ENCODE peak calls at places on chromosomes 7 and 10, in nine cellular contexts. G is upper lobe of left lung, R is fibroblast of the aortic adventitia, V is brain microvascular endothelial cell, C is left lung, S is A549, O is esophagus squamous epithelium, H is IMR-90, P is GM23338. B is an unnamed sample.
A peak's percentile ranks its signal among the peaks of the same experiment; 100 is the strongest.

GRCh38 chr10:75776738-75777504 is 345.5 kb downstream of the LRMDA start:
- DNase-seq in G (no peak), S (no peak), C (no peak), R (no peak), P (no peak), O (no peak), H (no peak), V (no peak), B (no peak)

GRCh38 chr7:25069900-25070443 is 55.1 kb downstream of the CYCS start:
- DNase-seq in S (peak; percentile 82), H (peak; percentile 88), C (no peak), G (peak; percentile 42), O (no peak), V (peak; percentile 67), P (peak; percentile 92), R (peak; percentile 94), B (no peak)

GRCh38 chr10:96043895-96044580 is 655 bp downstream of the CCNJ start:
- DNase-seq in C (peak; percentile 91), R (peak; percentile 31), G (peak; percentile 56), P (peak; percentile 59), V (peak; percentile 14), S (peak; percentile 40), H (peak; percentile 45), O (no peak), B (no peak)

GRCh38 chr10:132872658-132873057 is 69.7 kb downstream of the CFAP46 start:
- DNase-seq in R (no peak), V (no peak), G (peak; percentile 11), O (no peak), S (no peak), C (no peak), H (no peak), P (no peak), B (no peak)

GRCh38 chr7:145902123-145902522 is 214.5 kb upstream of the CNTNAP2 start:
- DNase-seq in S (no peak), O (no peak), G (no peak), H (no peak), C (no peak), P (peak; percentile 17), R (no peak), V (no peak), B (no peak)

GRCh38 chr10:104424719-104425118 is 71.1 kb downstream of the CFAP58 start:
- DNase-seq in V (no peak), C (no peak), H (peak; percentile 1), S (no peak), R (no peak), P (no peak), O (no peak), G (no peak), B (no peak)

GRCh38 chr7:104230606-104231005 is 22.8 kb upstream of the ORC5 start:
- DNase-seq in S (no peak), G (no peak), O (no peak), C (no peak), H (peak; percentile 59), R (no peak), V (no peak), P (no peak), B (no peak)

GRCh38 chr10:44966129-44966815 is 6.7 kb downstream of the RASSF4 start:
- DNase-seq in R (no peak), G (peak; percentile 21), C (no peak), P (no peak), H (no peak), O (no peak), V (no peak), S (no peak), B (no peak)

GRCh38 chr10:2963889-2964631 is 103.3 kb upstream of the PFKP start:
- DNase-seq in G (no peak), P (peak; percentile 90), V (no peak), S (no peak), C (no peak), O (no peak), H (no peak), R (no peak), B (no peak)

GRCh38 chr7:2220030-2220429 is 12.7 kb downstream of the MAD1L1 start:
- DNase-seq in S (no peak), O (no peak), P (no peak), G (no peak), H (no peak), R (no peak), V (no peak), C (peak; percentile 67), B (no peak)

GRCh38 chr7:130272456-130273080 is 5.9 kb downstream of the CPA2 start:
- DNase-seq in V (no peak), S (no peak), P (peak; percentile 46), C (no peak), H (no peak), R (no peak), O (no peak), G (no peak), B (no peak)

GRCh38 chr10:117137911-117138642 is at the start of gene VAX1:
- DNase-seq in R (no peak), G (no peak), V (no peak), S (peak; percentile 54), O (no peak), C (no peak), P (peak; percentile 61), H (no peak), B (no peak)

GRCh38 chr7:134351424-134351823 is 34.7 kb upstream of the SLC35B4 start:
- DNase-seq in O (no peak), H (no peak), C (no peak), S (no peak), R (no peak), G (no peak), V (no peak), P (no peak), B (no peak)

GRCh38 chr7:90624128-90624980 is 28.2 kb downstream of the CDK14 start:
- DNase-seq in P (no peak), C (no peak), H (peak; percentile 36), O (no peak), S (no peak), G (no peak), V (no peak), R (peak; percentile 57), B (no peak)

GRCh38 chr10:114718386-114718785 is 60.3 kb upstream of the ABLIM1 start:
- DNase-seq in V (no peak), H (no peak), G (no peak), C (no peak), P (no peak), R (no peak), O (no peak), S (no peak), B (no peak)

GRCh38 chr7:39911167-39911566 is 38.9 kb upstream of the CDK13 start:
- DNase-seq in C (no peak), S (no peak), P (no peak), R (no peak), G (no peak), H (peak; percentile 9), O (no peak), V (no peak), B (no peak)
- TF ChIP-seq CTCF in C (no peak), S (no peak), P (no peak), R (no peak), G (no peak), H (no peak), O (no peak), V (peak; percentile 17), B (no peak)

GRCh38 chr7:8291742-8292141 is 29.8 kb upstream of the ICA1 start:
- DNase-seq in H (no peak), C (no peak), V (no peak), R (no peak), S (no peak), G (no peak), O (no peak), P (no peak), B (no peak)

GRCh38 chr7:8295638-8296361 is 33.8 kb upstream of the ICA1 start:
- DNase-seq in G (peak; percentile 30), V (peak; percentile 67), H (peak; percentile 74), S (peak; percentile 89), O (no peak), R (peak; percentile 87), P (peak; percentile 96), C (no peak), B (no peak)

GRCh38 chr7:8290645-8291308 is 28.8 kb upstream of the ICA1 start:
- DNase-seq in G (peak; percentile 22), C (no peak), V (no peak), R (no peak), O (no peak), S (no peak), P (peak; percentile 18), H (no peak), B (no peak)

GRCh38 chr7:8296362-8296659 is 34.3 kb upstream of the ICA1 start:
- DNase-seq in S (no peak), H (no peak), O (no peak), P (no peak), C (no peak), G (no peak), V (no peak), R (no peak), B (no peak)
- TF ChIP-seq CTCF in S (no peak), H (no peak), O (no peak), P (no peak), C (peak; percentile 17), G (no peak), V (no peak), R (no peak), B (no peak)

DNA sequence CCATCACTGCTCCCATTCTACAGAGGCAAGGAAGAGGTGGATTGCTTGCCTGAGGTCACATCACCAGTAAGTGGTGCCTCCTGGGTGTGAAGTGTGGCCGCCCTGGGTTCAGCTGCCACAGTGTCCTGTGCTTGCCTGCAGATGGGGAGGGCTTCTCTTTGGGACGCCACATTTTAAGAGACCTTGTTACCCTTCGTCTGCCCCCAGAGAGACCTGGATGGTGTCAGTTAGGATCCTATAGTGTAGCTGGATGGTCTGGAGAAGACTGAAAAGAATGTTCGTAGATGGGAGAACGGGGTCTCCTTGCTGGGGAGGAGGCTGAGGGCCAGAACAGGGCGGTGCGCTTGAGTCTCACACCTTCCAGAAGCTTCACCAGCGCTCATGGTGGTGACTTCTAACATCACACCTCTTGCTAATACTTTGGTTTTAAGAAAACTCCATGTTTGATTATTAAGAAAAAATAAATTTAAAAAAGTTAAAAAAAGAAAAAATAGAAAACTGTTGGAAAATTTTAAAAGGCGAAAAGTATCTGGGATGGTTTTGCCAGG is 2.3 kb downstream of the DOCK1 start:
- DNase-seq in G (no peak), C (no peak), R (no peak), O (no peak), H (no peak), V (no peak), P (peak; percentile 52), S (peak; percentile 15), B (no peak)
- TF ChIP-seq CTCF in G (no peak), C (no peak), R (peak; percentile 25), O (no peak), H (peak; percentile 4), V (peak; percentile 24), P (peak; percentile 33), S (no peak), B (no peak)

DNA sequence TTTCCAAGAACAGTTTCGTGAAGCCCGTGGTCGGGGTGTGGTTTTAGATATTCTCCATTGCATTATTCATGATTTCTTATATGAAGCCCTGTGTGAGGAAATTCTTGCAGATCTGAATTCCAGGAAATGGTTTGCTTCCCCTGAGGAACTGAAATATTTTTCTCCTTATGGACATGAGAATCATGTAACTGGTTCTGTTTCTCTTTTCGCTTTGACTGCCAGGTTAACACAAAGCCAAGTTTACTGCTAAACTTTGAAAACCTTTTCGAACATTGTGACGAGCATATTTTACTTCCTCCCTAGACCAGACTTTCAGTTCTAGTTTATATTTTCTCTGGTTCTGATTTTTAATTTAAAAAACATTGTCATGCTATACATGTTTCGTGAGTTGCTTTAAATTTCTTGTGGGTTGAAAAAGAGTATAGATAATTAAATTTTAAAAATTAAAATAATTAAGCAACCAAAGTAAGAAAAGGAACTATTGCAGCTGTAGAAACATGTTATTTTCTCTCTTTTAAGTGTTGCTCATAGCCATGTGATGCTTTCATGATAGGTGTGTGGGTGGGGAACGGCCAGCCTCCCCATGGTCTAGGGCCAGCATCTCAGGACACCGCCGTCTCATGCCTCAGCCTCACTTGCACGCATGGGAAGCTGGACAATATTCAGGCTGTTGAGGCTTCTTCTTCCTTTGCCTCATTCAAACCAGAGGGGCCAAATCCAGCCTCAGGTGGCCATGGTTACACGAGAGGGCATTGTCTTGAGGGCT is 97.1 kb downstream of the CREB5 start:
- DNase-seq in R (peak; percentile 53), O (no peak), H (no peak), C (no peak), S (no peak), V (no peak), G (peak; percentile 31), P (no peak), B (no peak)
- TF ChIP-seq CTCF in R (no peak), O (no peak), H (no peak), C (no peak), S (no peak), V (no peak), G (no peak), P (no peak), B (no peak)